ENCODE peak calls at places on chromosome 1, in four cellular contexts. A, O, Y and H are unnamed samples. For H3K9me3, the result is how much of the 10 kb centered on the place peaks cover.

GRCh38 chr1:37561794-37562132 is 5.0 kb downstream of the DNALI1 start:
- DNase-seq in A (no peak), Y (no peak), O (peak), H (no peak)

GRCh38 chr1:166839600-166840308 is 479 bp downstream of the POGK start:
- DNase-seq in Y (peak), A (peak), O (peak), H (no peak)

GRCh38 chr1:61457526-61457925 is 267.4 kb downstream of the TM2D1 start:
- DNase-seq in Y (no peak), A (no peak), O (no peak), H (no peak)

GRCh38 chr1:182601416-182601786 is 2.8 kb downstream of the RGS16 start:
- DNase-seq in O (peak), A (peak), Y (peak), H (no peak)

GRCh38 chr1:155706101-155706619 is 17.3 kb downstream of the DAP3 start:
- DNase-seq in Y (no peak), O (peak), A (no peak), H (no peak)

GRCh38 chr1:205068001-205068400 is 16.3 kb downstream of the TMEM81 start:
- DNase-seq in O (no peak), A (no peak), Y (no peak), H (no peak)

GRCh38 chr1:184036517-184036949 is 995 bp downstream of the COLGALT2 start:
- DNase-seq in Y (no peak), O (peak), A (no peak), H (no peak)

GRCh38 chr1:156882543-156882942 is 11.0 kb upstream of the PEAR1 start:
- DNase-seq in A (no peak), Y (no peak), O (no peak), H (no peak)

GRCh38 chr1:27509127-27510080 is 19.4 kb upstream of the WASF2 start:
- DNase-seq in Y (no peak), A (no peak), O (no peak), H (no peak)

DNA sequence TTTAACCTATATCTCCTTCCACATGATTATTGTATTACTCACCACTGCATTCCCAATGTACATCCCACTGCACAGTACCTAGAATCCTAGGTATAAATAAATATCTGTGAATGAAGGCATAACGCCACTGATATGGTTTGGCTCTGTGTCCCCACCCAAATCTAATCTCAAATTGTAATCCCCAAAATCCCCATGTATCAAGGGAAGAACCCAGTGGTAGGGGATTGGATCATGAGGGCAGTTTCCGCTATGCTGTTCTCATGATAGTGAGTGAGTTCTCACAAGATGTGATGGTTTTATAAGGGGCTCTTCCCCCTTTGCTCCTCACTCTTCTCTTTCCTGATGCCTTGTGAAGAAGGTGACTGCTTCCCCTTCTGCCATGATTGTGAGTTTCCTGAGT is 599.0 kb upstream of the ADGRL2 start:
- DNase-seq in A (no peak), Y (no peak), O (no peak), H (no peak)
- H3K9me3 ChIP-seq in A (under half), Y (under half), O (under half), H (under half)

GRCh38 chr1:4767308-4767707 is 112.9 kb downstream of the AJAP1 start:
- DNase-seq in O (no peak), Y (no peak), A (no peak), H (no peak)
- H3K9me3 ChIP-seq in O (under half), Y (under half), A (under half), H (under half)

DNA sequence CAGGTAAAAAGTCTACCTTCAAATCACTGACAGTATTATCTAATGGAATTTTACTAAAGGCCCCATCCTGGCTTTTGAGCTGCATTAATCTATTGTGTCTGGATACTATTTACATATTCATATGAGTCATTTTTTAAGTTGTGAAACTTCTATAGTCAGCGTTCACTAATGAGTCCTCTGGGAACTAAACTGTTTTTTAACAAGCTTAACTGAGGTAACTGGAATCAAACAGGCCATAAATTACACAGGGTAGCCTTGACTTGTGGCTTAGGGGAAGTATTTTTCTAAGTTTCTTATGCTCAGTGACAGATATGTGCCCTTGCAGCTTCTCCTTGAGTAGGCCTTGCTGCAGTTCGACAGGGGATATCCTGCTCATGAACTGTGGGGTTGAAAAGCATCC is 68.8 kb downstream of the JMJD4 start:
- DNase-seq in O (no peak), A (no peak), Y (no peak), H (no peak)
- H3K9me3 ChIP-seq in O (under half), A (half or more), Y (half or more), H (half or more)

GRCh38 chr1:2812136-2812535 is 10.6 kb upstream of the TTC34 start:
- DNase-seq in Y (no peak), O (no peak), A (no peak), H (no peak)
- H3K9me3 ChIP-seq in Y (under half), O (under half), A (under half), H (under half)

GRCh38 chr1:2888281-2888845 is 86.9 kb upstream of the TTC34 start:
- DNase-seq in O (no peak), A (no peak), Y (no peak), H (no peak)
- H3K9me3 ChIP-seq in O (under half), A (under half), Y (under half), H (under half)

DNA sequence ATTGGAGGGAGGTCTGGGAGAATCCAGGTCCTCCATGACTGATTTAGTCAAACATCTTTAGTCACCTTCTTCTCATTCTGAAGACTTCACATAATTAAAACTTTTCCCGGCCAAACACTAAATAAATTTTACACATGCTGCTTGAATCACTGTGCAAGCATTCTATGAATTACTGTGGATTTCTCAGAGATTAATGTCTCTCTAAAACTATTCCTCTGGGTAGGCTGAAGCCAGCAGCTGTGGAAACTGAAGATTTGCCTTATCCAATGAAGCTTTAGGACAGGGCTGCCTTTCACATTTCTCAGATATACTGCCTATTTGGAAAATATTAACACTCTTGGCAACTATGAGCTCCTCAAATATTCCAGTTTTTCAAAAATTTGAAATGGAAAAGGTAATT is 61.7 kb downstream of the JMJD4 start:
- DNase-seq in Y (no peak), O (no peak), A (no peak), H (no peak)
- H3K9me3 ChIP-seq in Y (half or more), O (under half), A (half or more), H (half or more)

GRCh38 chr1:3015269-3015635 is 6.0 kb upstream of the ACTRT2 start:
- DNase-seq in A (no peak), Y (no peak), O (no peak), H (no peak)
- H3K9me3 ChIP-seq in A (under half), Y (under half), O (under half), H (under half)

GRCh38 chr1:4494558-4494957 is 159.9 kb upstream of the AJAP1 start:
- DNase-seq in O (no peak), Y (no peak), A (no peak), H (no peak)

GRCh38 chr1:4500441-4500840 is 154.0 kb upstream of the AJAP1 start:
- DNase-seq in A (no peak), O (no peak), Y (no peak), H (no peak)

DNA sequence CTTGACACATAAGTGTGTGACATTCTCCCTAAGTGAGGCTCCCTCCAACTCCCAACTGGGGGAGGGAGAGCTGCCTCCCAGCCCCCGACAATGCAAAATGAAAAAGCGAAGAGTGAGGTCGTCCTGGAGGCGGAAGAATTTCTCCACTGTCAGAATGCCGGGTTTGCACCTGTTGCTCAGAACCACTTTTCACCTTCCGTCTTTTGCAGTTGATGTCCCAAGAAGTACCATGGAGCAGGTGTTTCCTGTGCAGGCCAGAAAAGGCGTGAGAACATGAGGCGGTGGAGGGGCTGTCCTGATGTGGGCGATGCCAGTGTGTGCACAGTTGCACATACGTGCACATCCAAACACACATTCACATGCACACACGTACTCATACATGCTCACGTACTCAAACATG is 158.6 kb upstream of the AJAP1 start:
- DNase-seq in A (no peak), O (no peak), Y (no peak), H (no peak)
- H3K9me3 ChIP-seq in A (under half), O (under half), Y (under half), H (under half)

GRCh38 chr1:4425892-4426291 is 228.5 kb upstream of the AJAP1 start:
- DNase-seq in A (no peak), O (no peak), Y (no peak), H (no peak)

GRCh38 chr1:4424766-4425165 is 229.6 kb upstream of the AJAP1 start:
- DNase-seq in O (no peak), A (no peak), Y (no peak), H (no peak)

GRCh38 chr1:4433075-4433474 is 221.3 kb upstream of the AJAP1 start:
- DNase-seq in Y (no peak), O (no peak), A (no peak), H (no peak)

GRCh38 chr1:4428711-4429110 is 225.7 kb upstream of the AJAP1 start:
- DNase-seq in Y (no peak), O (no peak), A (no peak), H (no peak)

GRCh38 chr1:4430406-4431404 is 223.7 kb upstream of the AJAP1 start:
- DNase-seq in O (no peak), A (no peak), Y (peak), H (no peak)
- H3K9me3 ChIP-seq in O (under half), A (under half), Y (under half), H (under half)